ENCODE peak calls at places on chromosome 14, in five cellular contexts. E is HL-60, H is breast epithelium, Z is stomach, Q is transverse colon. S is an unnamed sample.

GRCh38 chr14:38948171-38948570 is 154.9 kb downstream of the SEC23A start:
- DNase-seq in Z (no peak), Q (no peak), E (no peak), H (no peak), S (no peak)

GRCh38 chr14:104594310-104595046 is 10.1 kb downstream of the TMEM179 start:
- DNase-seq in Q (no peak), H (no peak), E (no peak), Z (no peak), S (peak)

GRCh38 chr14:81301371-81301770 is 80.6 kb upstream of the GTF2A1 start:
- DNase-seq in Q (no peak), H (no peak), E (no peak), Z (no peak), S (no peak)

GRCh38 chr14:94780536-94781404 is 10.9 kb upstream of the GSC start:
- DNase-seq in E (no peak), Q (no peak), Z (no peak), H (no peak), S (no peak)

GRCh38 chr14:23438130-23438893 is 2.9 kb upstream of the MYH7 start:
- DNase-seq in H (peak), Z (no peak), E (no peak), Q (no peak), S (no peak)

GRCh38 chr14:39307815-39308214 is 74.1 kb downstream of the MIA2 start:
- DNase-seq in Q (no peak), Z (no peak), H (no peak), E (no peak), S (no peak)

GRCh38 chr14:89617142-89617460 is 200.1 kb upstream of the FOXN3 start:
- DNase-seq in Q (no peak), E (no peak), Z (no peak), H (no peak), S (no peak)

GRCh38 chr14:65412189-65412846 is at the start of gene FUT8:
- DNase-seq in Q (peak), Z (peak), H (peak), E (peak), S (peak)

GRCh38 chr14:67391266-67391665 is 20.7 kb downstream of the PLEK2 start:
- DNase-seq in H (no peak), Z (no peak), Q (no peak), E (no peak), S (no peak)

GRCh38 chr14:96808619-96809405 is 11.6 kb downstream of the VRK1 start:
- DNase-seq in H (no peak), Q (no peak), Z (no peak), E (no peak), S (no peak)
- TF ChIP-seq POLR2AphosphoS5 in H (no peak), Q (no peak), Z (no peak), E (no peak), S (no peak)

GRCh38 chr14:103172921-103173320 is 49.7 kb downstream of the TNFAIP2 start:
- DNase-seq in E (no peak), Z (no peak), H (no peak), Q (no peak), S (no peak)
- TF ChIP-seq POLR2AphosphoS5 in E (no peak), Z (no peak), H (no peak), Q (no peak), S (no peak)

GRCh38 chr14:102088012-102088792 is 1.4 kb upstream of the HSP90AA1 start:
- DNase-seq in Z (peak), Q (peak), H (peak), E (peak), S (peak)

GRCh38 chr14:102086346-102086971 is 385 bp downstream of the HSP90AA1 start:
- DNase-seq in E (no peak), Q (peak), Z (peak), H (no peak), S (no peak)

GRCh38 chr14:102086972-102087761 is at the start of gene HSP90AA1:
- DNase-seq in Z (peak), Q (peak), H (peak), E (peak), S (peak)

GRCh38 chr14:102089621-102090343 is 2.9 kb upstream of the HSP90AA1 start:
- DNase-seq in E (no peak), Z (no peak), Q (no peak), H (no peak), S (no peak)

GRCh38 chr14:102087762-102088011 is 843 bp upstream of the HSP90AA1 start:
- DNase-seq in E (no peak), H (no peak), Z (no peak), Q (no peak), S (peak)
- TF ChIP-seq POLR2AphosphoS5 in E (no peak), H (no peak), Z (no peak), Q (no peak), S (no peak)

GRCh38 chr14:93759781-93760307 is 28.4 kb downstream of the PRIMA1 start:
- DNase-seq in H (peak), Q (peak), Z (no peak), E (no peak), S (peak)
- TF ChIP-seq POLR2AphosphoS5 in H (no peak), Q (peak), Z (no peak), E (no peak), S (no peak)

GRCh38 chr14:93186961-93187360 is 1.8 kb downstream of the LYSET start:
- DNase-seq in Z (no peak), Q (no peak), E (no peak), H (no peak), S (no peak)
- TF ChIP-seq POLR2AphosphoS5 in Z (no peak), Q (no peak), E (no peak), H (no peak), S (no peak)

DNA sequence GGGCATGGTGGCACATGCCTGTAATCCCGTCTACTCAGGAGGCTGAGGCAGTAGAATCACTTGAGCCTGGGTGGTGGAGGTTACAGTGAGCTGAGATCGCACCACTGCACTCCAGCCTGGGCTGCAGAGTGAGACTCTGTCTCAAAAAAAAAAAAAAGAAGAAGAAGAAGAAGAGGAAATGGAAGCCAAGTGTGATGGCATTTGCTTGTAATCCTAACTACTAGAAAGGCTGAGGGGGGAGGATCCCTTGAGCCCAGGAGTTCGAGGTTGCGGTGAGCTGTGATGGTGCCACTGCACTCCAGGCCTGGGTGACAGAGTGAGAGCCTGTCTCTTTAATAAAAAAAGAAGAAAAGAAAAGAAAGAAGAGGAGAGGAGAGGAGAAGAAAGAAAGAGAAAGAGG is 52.1 kb downstream of the LGMN start:
- DNase-seq in H (no peak), E (no peak), Z (no peak), Q (no peak), S (no peak)
- TF ChIP-seq POLR2AphosphoS5 in H (no peak), E (no peak), Z (no peak), Q (no peak), S (no peak)

DNA sequence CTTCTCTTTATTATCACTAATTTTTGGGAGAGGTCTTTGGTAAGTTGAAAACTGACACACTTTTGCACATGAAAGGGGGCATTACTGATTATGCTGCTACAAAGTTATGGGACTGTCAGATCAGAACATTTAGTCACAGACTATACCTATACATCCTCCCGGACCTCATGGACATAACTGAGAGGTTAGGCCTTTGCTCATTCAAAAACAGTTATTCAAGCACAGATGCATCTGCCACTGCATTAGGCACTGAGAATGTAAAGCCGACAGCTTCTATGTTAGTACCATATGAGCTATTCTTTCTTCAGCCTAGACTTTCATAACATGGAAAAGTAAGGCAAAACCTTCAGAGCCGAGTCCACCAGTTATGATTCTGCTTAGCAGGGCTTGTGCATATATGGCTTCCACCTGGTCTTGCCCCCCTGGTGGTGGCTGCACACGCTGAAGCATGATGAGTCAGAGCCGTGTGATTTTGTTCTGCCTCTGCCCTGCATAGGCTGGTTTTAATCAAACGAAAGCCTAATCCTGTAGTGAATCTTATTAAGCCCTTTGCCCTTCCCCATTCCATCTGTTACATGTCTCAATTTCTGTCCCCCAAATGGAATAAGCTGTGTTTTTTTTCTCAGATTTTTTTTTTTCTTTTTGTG is 21.8 kb upstream of the RNU6-8 start:
- DNase-seq in Z (no peak), E (no peak), H (no peak), Q (no peak), S (peak)
- TF ChIP-seq POLR2AphosphoS5 in Z (no peak), E (no peak), H (no peak), Q (no peak), S (no peak)

DNA sequence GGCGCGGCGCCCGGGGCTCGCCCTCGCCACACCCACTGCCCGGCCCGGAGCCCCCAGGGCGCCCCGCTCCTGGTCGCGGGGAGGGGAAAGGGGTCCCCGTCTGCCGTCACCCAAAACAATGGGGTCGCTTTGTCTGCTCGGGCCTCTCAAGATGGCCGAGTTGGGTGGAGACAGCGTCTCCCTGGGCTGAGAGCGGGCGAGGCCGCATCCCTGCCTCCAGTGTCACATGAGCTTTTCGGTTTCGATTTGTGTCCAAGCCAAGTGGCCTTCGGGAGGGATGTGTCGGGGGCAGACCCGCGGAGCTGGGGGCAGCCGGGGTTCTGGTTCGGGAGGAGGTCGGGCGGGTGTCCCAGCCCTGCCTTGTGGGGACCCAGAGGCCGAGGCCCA is 765 bp downstream of the DYNC1H1 start:
- DNase-seq in H (peak), E (no peak), Q (peak), Z (peak), S (peak)
- TF ChIP-seq POLR2AphosphoS5 in H (peak), E (no peak), Q (no peak), Z (peak), S (no peak)

GRCh38 chr14:53365516-53366130 is 212.5 kb upstream of the DDHD1 start:
- DNase-seq in Q (no peak), H (no peak), E (no peak), Z (no peak), S (no peak)

GRCh38 chr14:53367631-53368030 is 214.5 kb upstream of the DDHD1 start:
- DNase-seq in Q (no peak), Z (no peak), H (no peak), E (no peak), S (no peak)

GRCh38 chr14:53368714-53369191 is 215.6 kb upstream of the DDHD1 start:
- DNase-seq in H (no peak), Z (no peak), E (no peak), Q (no peak), S (no peak)
- TF ChIP-seq POLR2AphosphoS5 in H (no peak), Z (no peak), E (no peak), Q (peak), S (no peak)

S was measured in upper lobe of left lung.